ENCODE peak calls at places on chromosomes 12 and 14, in six cellular contexts. K, C, Y, S, Q and F are unnamed samples.

GRCh38 chr12:88113871-88114270 is 28.0 kb downstream of the CEP290 start:
- DNase-seq in K (peak; percentile 14), C (no peak), Y (no peak), S (no peak), Q (peak; percentile 58), F (peak; percentile 36)

GRCh38 chr12:74889563-74890236 is 319.9 kb downstream of the KCNC2 start:
- DNase-seq in K (no peak), C (no peak), Y (peak; percentile 33), S (no peak), Q (peak; percentile 86), F (peak; percentile 45)

GRCh38 chr12:25130741-25131188 is 64.2 kb downstream of the DNAI7 start:
- DNase-seq in K (peak; percentile 29), C (no peak), Y (no peak), S (no peak), Q (peak; percentile 76), F (peak; percentile 61)

GRCh38 chr12:55720894-55721444 is 776 bp downstream of the RDH5 start:
- DNase-seq in K (peak; percentile 84), C (no peak), Y (peak; percentile 88), S (no peak), Q (peak; percentile 97), F (peak; percentile 99)

GRCh38 chr14:74956280-74957072 is 1.1 kb upstream of the PGF start:
- DNase-seq in K (no peak), C (no peak), Y (no peak), S (no peak), Q (no peak), F (no peak)

GRCh38 chr12:45973526-45973925 is 16.8 kb downstream of the SCAF11 start:
- DNase-seq in K (peak; percentile 14), C (no peak), Y (no peak), S (no peak), Q (peak; percentile 17), F (no peak)

GRCh38 chr14:104885973-104886689 is 21.1 kb downstream of the CEP170B start:
- DNase-seq in K (no peak), C (no peak), Y (no peak), S (peak; percentile 11), Q (no peak), F (no peak)

GRCh38 chr12:42701079-42701478 is 111.5 kb upstream of the PRICKLE1 start:
- DNase-seq in K (no peak), C (no peak), Y (no peak), S (no peak), Q (no peak), F (no peak)

GRCh38 chr14:86897704-86898513 is 1095.1 kb downstream of the GALC start:
- DNase-seq in K (no peak), C (no peak), Y (peak; percentile 11), S (no peak), Q (no peak), F (no peak)

GRCh38 chr12:18224745-18225144 is 36.6 kb upstream of the PIK3C2G start:
- DNase-seq in K (peak; percentile 27), C (no peak), Y (no peak), S (no peak), Q (peak; percentile 69), F (no peak)

GRCh38 chr14:58637391-58638230 is at the start of gene DACT1:
- DNase-seq in K (peak; percentile 83), C (no peak), Y (peak; percentile 30), S (peak; percentile 41), Q (peak; percentile 49), F (peak; percentile 57)

GRCh38 chr12:122839907-122840554 is 4.8 kb downstream of the HIP1R start:
- DNase-seq in K (no peak), C (no peak), Y (no peak), S (no peak), Q (peak; percentile 31), F (no peak)

GRCh38 chr14:100568998-100569733 is 18.1 kb downstream of the BEGAIN start:
- DNase-seq in K (peak; percentile 50), C (no peak), Y (no peak), S (no peak), Q (no peak), F (no peak)

GRCh38 chr14:76715102-76715926 is 46.0 kb upstream of the VASH1 start:
- DNase-seq in K (no peak), C (no peak), Y (no peak), S (no peak), Q (no peak), F (peak; percentile 34)

GRCh38 chr12:68227356-68227755 is 1.7 kb upstream of the IL26 start:
- DNase-seq in K (no peak), C (no peak), Y (no peak), S (no peak), Q (no peak), F (no peak)

GRCh38 chr12:4044736-4045432 is 171.7 kb upstream of the PARP11 start:
- DNase-seq in K (no peak), C (no peak), Y (no peak), S (no peak), Q (no peak), F (no peak)

GRCh38 chr14:22861651-22862050 is 9.9 kb upstream of the LRP10 start:
- DNase-seq in K (no peak), C (no peak), Y (no peak), S (no peak), Q (no peak), F (no peak)

GRCh38 chr12:115794659-115795081 is 482.8 kb downstream of the MED13L start:
- DNase-seq in K (no peak), C (no peak), Y (no peak), S (no peak), Q (no peak), F (no peak)

GRCh38 chr12:110222433-110222832 is 58.6 kb upstream of the ATP2A2 start:
- DNase-seq in K (no peak), C (no peak), Y (no peak), S (no peak), Q (no peak), F (no peak)

GRCh38 chr12:6264402-6265037 is 46.0 kb upstream of the PLEKHG6 start:
- DNase-seq in K (no peak), C (no peak), Y (no peak), S (no peak), Q (no peak), F (no peak)

GRCh38 chr12:64669270-64669842 is 59.1 kb downstream of the RASSF3 start:
- DNase-seq in K (no peak), C (peak; percentile 60), Y (peak; percentile 63), S (no peak), Q (no peak), F (no peak)

GRCh38 chr12:6554990-6555691 is 701 bp downstream of the IFFO1 start:
- DNase-seq in K (no peak), C (no peak), Y (no peak), S (no peak), Q (peak; percentile 53), F (peak; percentile 42)

GRCh38 chr12:7045913-7046312 is 14.6 kb upstream of the C1S start:
- DNase-seq in K (no peak), C (no peak), Y (no peak), S (no peak), Q (no peak), F (no peak)

GRCh38 chr12:98896938-98897337 is 251.8 kb downstream of the APAF1 start:
- DNase-seq in K (no peak), C (no peak), Y (no peak), S (no peak), Q (no peak), F (no peak)

GRCh38 chr14:32738206-32738871 is 200.3 kb upstream of the NPAS3 start:
- DNase-seq in K (no peak), C (no peak), Y (no peak), S (no peak), Q (no peak), F (no peak)

GRCh38 chr14:66572836-66573235 is 64.9 kb downstream of the GPHN start:
- DNase-seq in K (no peak), C (no peak), Y (no peak), S (no peak), Q (no peak), F (no peak)

GRCh38 chr14:74014299-74014698 is 4.8 kb downstream of the ENTPD5 start:
- DNase-seq in K (no peak), C (no peak), Y (peak; percentile 48), S (no peak), Q (peak; percentile 24), F (no peak)

GRCh38 chr14:76500011-76500410 is 124.1 kb downstream of the ESRRB start:
- DNase-seq in K (peak; percentile 63), C (no peak), Y (no peak), S (no peak), Q (peak; percentile 74), F (peak; percentile 14)

GRCh38 chr12:104049278-104050257 is at the start of gene GLT8D2:
- DNase-seq in K (peak; percentile 90), C (no peak), Y (peak; percentile 22), S (no peak), Q (peak; percentile 71), F (peak; percentile 89)

GRCh38 chr14:92491782-92492181 is 21.8 kb upstream of the RIN3 start:
- DNase-seq in K (no peak), C (no peak), Y (no peak), S (no peak), Q (no peak), F (no peak)

GRCh38 chr12:15540025-15540424 is 217.7 kb downstream of the PTPRO start:
- DNase-seq in K (no peak), C (no peak), Y (no peak), S (no peak), Q (peak; percentile 3), F (peak; percentile 30)

GRCh38 chr12:78376257-78376656 is 488.3 kb upstream of the SYT1 start:
- DNase-seq in K (no peak), C (no peak), Y (no peak), S (no peak), Q (no peak), F (no peak)

GRCh38 chr12:88544991-88545684 is 35.1 kb downstream of the KITLG start:
- DNase-seq in K (peak; percentile 25), C (no peak), Y (no peak), S (no peak), Q (peak; percentile 43), F (peak; percentile 92)

GRCh38 chr14:58808828-58809227 is 171.1 kb downstream of the DACT1 start:
- DNase-seq in K (no peak), C (no peak), Y (peak; percentile 50), S (no peak), Q (peak; percentile 42), F (peak; percentile 47)

GRCh38 chr12:53653595-53653994 is 22.3 kb downstream of the ATP5MC2 start:
- DNase-seq in K (no peak), C (no peak), Y (no peak), S (no peak), Q (no peak), F (no peak)